ENCODE peak calls at places on chromosomes 12 and 14, in eight cellular contexts. P is transverse colon, U is GM12891, Z is prostate gland, O is GM12892, W is upper lobe of left lung, I is sigmoid colon, Y is K562. G is an unnamed sample.

GRCh38 chr12:69501154-69501895 is 31.1 kb downstream of the FRS2 start:
- DNase-seq in P (no peak), U (no peak), Z (no peak), O (no peak), W (no peak), I (no peak), Y (no peak), G (no peak)

GRCh38 chr12:1350055-1350933 is 244.1 kb downstream of the FBXL14 start:
- DNase-seq in P (peak; percentile 44), U (no peak), Z (peak; percentile 59), O (no peak), W (no peak), I (no peak), Y (no peak), G (no peak)

GRCh38 chr12:74900232-74900631 is 309.4 kb downstream of the KCNC2 start:
- DNase-seq in P (no peak), U (no peak), Z (no peak), O (no peak), W (no peak), I (no peak), Y (no peak), G (no peak)

GRCh38 chr12:68236421-68237059 is 10.9 kb upstream of the IL26 start:
- DNase-seq in P (no peak), U (no peak), Z (no peak), O (no peak), W (no peak), I (no peak), Y (peak; percentile 59), G (no peak)

GRCh38 chr12:65891987-65892481 is 67.8 kb downstream of the HMGA2 start:
- DNase-seq in P (peak; percentile 55), U (no peak), Z (peak; percentile 88), O (no peak), W (no peak), I (peak; percentile 94), Y (no peak), G (peak; percentile 55)

GRCh38 chr14:76900406-76901085 is 74.3 kb downstream of the LRRC74A start:
- DNase-seq in P (no peak), U (no peak), Z (no peak), O (no peak), W (no peak), I (no peak), Y (no peak), G (no peak)

GRCh38 chr14:72830786-72831583 is 62.9 kb downstream of the DPF3 start:
- DNase-seq in P (peak; percentile 91), U (no peak), Z (no peak), O (no peak), W (no peak), I (peak; percentile 87), Y (no peak), G (no peak)

GRCh38 chr12:90883456-90883855 is 71.5 kb downstream of the CCER1 start:
- DNase-seq in P (no peak), U (no peak), Z (no peak), O (no peak), W (no peak), I (no peak), Y (no peak), G (no peak)

GRCh38 chr12:59839514-59839913 is 243.7 kb downstream of the SLC16A7 start:
- DNase-seq in P (no peak), U (no peak), Z (no peak), O (no peak), W (no peak), I (no peak), Y (no peak), G (no peak)

GRCh38 chr12:109154485-109155438 is 38.4 kb downstream of the ACACB start:
- DNase-seq in P (peak; percentile 87), U (peak; percentile 81), Z (peak; percentile 76), O (peak; percentile 76), W (peak; percentile 96), I (peak; percentile 96), Y (peak; percentile 77), G (peak; percentile 85)

GRCh38 chr14:49303952-49304516 is 282.1 kb downstream of the RPS29 start:
- DNase-seq in P (no peak), U (no peak), Z (peak; percentile 11), O (no peak), W (no peak), I (no peak), Y (peak; percentile 2), G (no peak)

GRCh38 chr14:67420102-67420739 is 8.3 kb upstream of the PLEK2 start:
- DNase-seq in P (peak; percentile 51), U (peak; percentile 25), Z (no peak), O (peak; percentile 30), W (no peak), I (peak; percentile 38), Y (peak; percentile 70), G (no peak)

GRCh38 chr14:103712633-103713247 is 2.5 kb downstream of the XRCC3 start:
- DNase-seq in P (no peak), U (no peak), Z (no peak), O (no peak), W (peak; percentile 84), I (no peak), Y (no peak), G (peak; percentile 46)

GRCh38 chr14:103709814-103710213 is 5.4 kb downstream of the XRCC3 start:
- DNase-seq in P (no peak), U (no peak), Z (no peak), O (no peak), W (no peak), I (no peak), Y (no peak), G (no peak)

GRCh38 chr14:103710771-103711392 is 4.4 kb downstream of the XRCC3 start:
- DNase-seq in P (peak; percentile 56), U (no peak), Z (peak; percentile 65), O (no peak), W (no peak), I (no peak), Y (no peak), G (no peak)

GRCh38 chr14:103713304-103714062 is 1.8 kb downstream of the XRCC3 start:
- DNase-seq in P (no peak), U (no peak), Z (no peak), O (no peak), W (no peak), I (no peak), Y (peak; percentile 57), G (no peak)

GRCh38 chr14:103711516-103712431 is 3.5 kb downstream of the XRCC3 start:
- DNase-seq in P (peak; percentile 77), U (no peak), Z (peak; percentile 92), O (no peak), W (peak; percentile 87), I (peak; percentile 84), Y (no peak), G (peak; percentile 85)
- TF ChIP-seq POLR2AphosphoS5 in P (no peak), U (no peak), Z (peak; percentile 82), O (no peak), W (no peak), I (peak; percentile 6), Y (no peak), G (peak; percentile 48)

GRCh38 chr14:60313093-60313492 is 64.1 kb downstream of the PPM1A start:
- DNase-seq in P (no peak), U (no peak), Z (no peak), O (no peak), W (no peak), I (no peak), Y (peak; percentile 58), G (no peak)
- TF ChIP-seq POLR2AphosphoS5 in P (no peak), U (no peak), Z (no peak), O (no peak), W (no peak), I (no peak), Y (no peak), G (no peak)

GRCh38 chr12:24945822-24946221 is 3.1 kb downstream of the BCAT1 start:
- DNase-seq in P (no peak), U (no peak), Z (no peak), O (no peak), W (no peak), I (no peak), Y (no peak), G (no peak)

GRCh38 chr12:24945039-24945438 is 3.9 kb downstream of the BCAT1 start:
- DNase-seq in P (no peak), U (no peak), Z (no peak), O (no peak), W (no peak), I (no peak), Y (no peak), G (no peak)

GRCh38 chr12:24947541-24948451 is 1.1 kb downstream of the BCAT1 start:
- DNase-seq in P (no peak), U (no peak), Z (no peak), O (no peak), W (no peak), I (no peak), Y (peak; percentile 42), G (no peak)

GRCh38 chr12:24944598-24944975 is 4.3 kb downstream of the BCAT1 start:
- DNase-seq in P (no peak), U (no peak), Z (no peak), O (no peak), W (no peak), I (no peak), Y (no peak), G (no peak)

GRCh38 chr12:24943947-24944597 is 4.8 kb downstream of the BCAT1 start:
- DNase-seq in P (no peak), U (no peak), Z (no peak), O (no peak), W (no peak), I (no peak), Y (no peak), G (no peak)
- TF ChIP-seq POLR2AphosphoS5 in P (no peak), U (no peak), Z (no peak), O (no peak), W (no peak), I (no peak), Y (no peak), G (no peak)

GRCh38 chr14:22850944-22851790 is 14.8 kb downstream of the MMP14 start:
- DNase-seq in P (peak; percentile 72), U (no peak), Z (peak; percentile 76), O (no peak), W (peak; percentile 82), I (peak; percentile 98), Y (no peak), G (peak; percentile 92)
- TF ChIP-seq POLR2AphosphoS5 in P (peak; percentile 62), U (no peak), Z (peak; percentile 71), O (no peak), W (peak; percentile 11), I (peak; percentile 73), Y (no peak), G (peak; percentile 71)

G was measured in stomach.